ENCODE peak calls at places on chromosomes 7 and 10, in six cellular contexts. P, M, B, Y, D and Z are unnamed samples.

GRCh38 chr7:88344271-88344670 is 37.6 kb upstream of the STEAP4 start:
- DNase-seq in P (no peak), M (no peak), B (no peak), Y (no peak), D (no peak), Z (no peak)

GRCh38 chr7:96121752-96122151 is 200.1 kb downstream of the SLC25A13 start:
- DNase-seq in P (no peak), M (no peak), B (no peak), Y (no peak), D (no peak), Z (no peak)

GRCh38 chr10:73992899-73993788 is 4.8 kb upstream of the VCL start:
- DNase-seq in P (no peak), M (no peak), B (no peak), Y (no peak), D (no peak), Z (no peak)

GRCh38 chr10:112374724-112375541 is 1.0 kb downstream of the ACSL5 start:
- DNase-seq in P (no peak), M (no peak), B (no peak), Y (no peak), D (no peak), Z (no peak)

GRCh38 chr10:34526186-34526585 is 288.9 kb downstream of the PARD3 start:
- DNase-seq in P (no peak), M (no peak), B (no peak), Y (no peak), D (no peak), Z (no peak)

GRCh38 chr10:124164252-124164651 is 70.9 kb upstream of the CHST15 start:
- DNase-seq in P (no peak), M (no peak), B (no peak), Y (no peak), D (no peak), Z (no peak)

GRCh38 chr7:158373761-158374545 is 213.7 kb downstream of the PTPRN2 start:
- DNase-seq in P (no peak), M (no peak), B (no peak), Y (no peak), D (no peak), Z (no peak)

GRCh38 chr7:155807013-155807804 is 5.1 kb downstream of the SHH start:
- DNase-seq in P (no peak), M (no peak), B (no peak), Y (no peak), D (no peak), Z (no peak)

GRCh38 chr7:44175730-44176129 is 13.5 kb downstream of the GCK start:
- DNase-seq in P (no peak), M (no peak), B (no peak), Y (no peak), D (no peak), Z (no peak)

GRCh38 chr7:11194492-11194891 is 220.8 kb downstream of the PHF14 start:
- DNase-seq in P (no peak), M (no peak), B (no peak), Y (no peak), D (no peak), Z (no peak)

GRCh38 chr7:37643876-37644275 is 39.7 kb upstream of the GPR141 start:
- DNase-seq in P (no peak), M (no peak), B (no peak), Y (no peak), D (no peak), Z (no peak)

GRCh38 chr7:39527296-39527695 is 38.9 kb upstream of the YAE1 start:
- DNase-seq in P (no peak), M (no peak), B (no peak), Y (no peak), D (no peak), Z (no peak)

GRCh38 chr10:52048051-52048450 is 266.0 kb upstream of the DKK1 start:
- DNase-seq in P (no peak), M (no peak), B (no peak), Y (no peak), D (no peak), Z (no peak)

GRCh38 chr10:43188702-43189101 is 50.5 kb downstream of the CSGALNACT2 start:
- DNase-seq in P (no peak), M (no peak), B (no peak), Y (no peak), D (no peak), Z (no peak)